ENCODE peak calls at places on chromosomes 7 and 10, in five cellular contexts. T is epithelial cell of esophagus, Q is ovary, M is fibroblast of lung, S is endodermal cell. X is an unnamed sample.

GRCh38 chr7:49488573-49488972 is 284.9 kb upstream of the VWC2 start:
- DNase-seq in T (no peak), Q (no peak), M (no peak), S (peak), X (no peak)

GRCh38 chr10:11328264-11329054 is 283.0 kb downstream of the USP6NL start:
- DNase-seq in T (peak), Q (no peak), M (no peak), S (no peak), X (no peak)

GRCh38 chr10:99850041-99850766 is 67.8 kb downstream of the ABCC2 start:
- DNase-seq in T (no peak), Q (no peak), M (no peak), S (peak), X (no peak)

GRCh38 chr10:90644165-90644564 is 213.7 kb downstream of the HTR7 start:
- DNase-seq in T (peak), Q (no peak), M (peak), S (no peak), X (no peak)

GRCh38 chr7:11168622-11169170 is 195.0 kb downstream of the PHF14 start:
- DNase-seq in T (no peak), Q (no peak), M (no peak), S (no peak), X (no peak)

GRCh38 chr10:31322647-31323046 is 3.6 kb downstream of the ZEB1 start:
- DNase-seq in T (no peak), Q (no peak), M (peak), S (no peak), X (no peak)

GRCh38 chr10:19749185-19749729 is 67.0 kb upstream of the PLXDC2 start:
- DNase-seq in T (no peak), Q (no peak), M (peak), S (no peak), X (no peak)

GRCh38 chr10:19832624-19833507 is 16.6 kb downstream of the PLXDC2 start:
- DNase-seq in T (peak), Q (no peak), M (peak), S (no peak), X (no peak)

GRCh38 chr10:79453392-79453791 is 8.0 kb upstream of the ZCCHC24 start:
- DNase-seq in T (peak), Q (no peak), M (no peak), S (no peak), X (no peak)

GRCh38 chr10:56653289-56653688 is 292.2 kb upstream of the ZWINT start:
- DNase-seq in T (peak), Q (no peak), M (no peak), S (no peak), X (no peak)

GRCh38 chr10:24096281-24096680 is 112.7 kb upstream of the KIAA1217 start:
- DNase-seq in T (no peak), Q (no peak), M (no peak), S (no peak), X (no peak)

GRCh38 chr7:96709381-96710228 is at the start of gene SEM1:
- DNase-seq in T (peak), Q (peak), M (peak), S (peak), X (peak)

GRCh38 chr7:707296-708000 is 19.1 kb upstream of the DNAAF5 start:
- DNase-seq in T (no peak), Q (peak), M (no peak), S (no peak), X (no peak)

GRCh38 chr10:18713077-18713476 is 53.8 kb downstream of the ARL5B start:
- DNase-seq in T (peak), Q (no peak), M (peak), S (no peak), X (no peak)

GRCh38 chr10:69479737-69480412 is 28.6 kb downstream of the TSPAN15 start:
- DNase-seq in T (no peak), Q (no peak), M (no peak), S (no peak), X (no peak)

GRCh38 chr7:66631471-66631870 is 2.8 kb downstream of the KCTD7 start:
- DNase-seq in T (no peak), Q (no peak), M (peak), S (no peak), X (no peak)

GRCh38 chr7:5610500-5611186 is 170.8 kb downstream of the RNF216 start:
- DNase-seq in T (no peak), Q (no peak), M (no peak), S (peak), X (no peak)

GRCh38 chr7:136869991-136870798 is 1.7 kb downstream of the CHRM2 start:
- DNase-seq in T (no peak), Q (peak), M (peak), S (peak), X (peak)

GRCh38 chr7:2445898-2446555 is 30.2 kb downstream of the GRIFIN start:
- DNase-seq in T (no peak), Q (no peak), M (no peak), S (no peak), X (no peak)

GRCh38 chr10:93667795-93668194 is 34.6 kb downstream of the FRA10AC1 start:
- DNase-seq in T (no peak), Q (no peak), M (no peak), S (no peak), X (no peak)

GRCh38 chr7:69196593-69196992 is 401.7 kb upstream of the AUTS2 start:
- DNase-seq in T (no peak), Q (no peak), M (no peak), S (no peak), X (no peak)

DNA sequence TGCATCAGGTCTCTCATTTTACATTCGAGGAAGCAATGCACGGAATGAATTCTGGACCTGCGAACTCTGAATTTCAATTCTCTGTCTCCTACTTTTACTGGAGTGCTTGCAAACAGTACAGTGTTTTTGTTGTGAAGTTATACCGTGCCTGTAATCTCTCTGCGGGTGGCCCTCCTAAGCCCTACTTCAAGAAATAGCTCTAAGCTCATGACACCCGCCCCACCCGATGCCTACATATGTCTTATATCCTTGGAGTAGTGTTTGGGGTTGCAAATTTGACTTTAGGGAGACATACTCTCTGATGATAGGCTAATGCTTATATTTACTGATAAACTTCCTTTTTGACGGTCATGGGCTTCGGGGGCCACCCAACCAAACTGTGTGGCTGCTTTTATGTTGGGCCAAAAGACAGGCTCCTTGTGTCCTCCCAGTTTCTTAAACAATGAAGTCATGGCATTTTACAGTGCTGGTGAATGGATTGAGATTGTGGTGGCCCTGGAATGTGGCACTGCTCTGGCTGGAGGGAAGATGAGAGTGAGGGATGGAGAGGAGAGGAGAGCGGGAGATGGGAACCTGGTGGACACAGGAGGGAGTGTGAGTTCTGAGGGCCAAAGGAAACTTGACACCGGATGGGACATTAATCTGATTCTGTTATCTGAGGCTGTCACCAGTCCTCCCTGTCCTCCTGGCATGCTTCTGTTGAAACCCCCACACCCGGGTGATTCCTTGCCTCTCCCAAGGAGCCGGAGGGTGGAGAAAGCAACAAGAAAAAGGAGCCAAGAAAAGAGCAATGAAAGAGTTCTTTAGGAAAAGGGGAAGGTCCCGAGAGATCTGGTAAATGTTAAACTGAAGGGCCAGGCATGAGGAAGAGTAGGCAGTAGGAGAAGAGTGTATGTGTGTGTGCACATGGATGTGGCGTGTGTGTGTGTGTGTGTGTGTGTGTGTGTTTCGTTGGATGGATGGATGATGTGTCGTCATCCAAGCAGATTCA is 113.2 kb downstream of the TCF7L2 start:
- DNase-seq in T (no peak), Q (no peak), M (peak), S (peak), X (no peak)
- TF ChIP-seq CTCF in T (no peak), Q (no peak), M (no peak), S (peak), X (no peak)

GRCh38 chr10:118734477-118734876 is 20.3 kb downstream of the CACUL1 start:
- DNase-seq in T (no peak), Q (no peak), M (no peak), S (no peak), X (no peak)
- TF ChIP-seq CTCF in T (no peak), Q (no peak), M (peak), S (peak), X (peak)

GRCh38 chr7:95169678-95170077 is 154.7 kb downstream of the PON1 start:
- DNase-seq in T (no peak), Q (no peak), M (peak), S (no peak), X (no peak)

DNA sequence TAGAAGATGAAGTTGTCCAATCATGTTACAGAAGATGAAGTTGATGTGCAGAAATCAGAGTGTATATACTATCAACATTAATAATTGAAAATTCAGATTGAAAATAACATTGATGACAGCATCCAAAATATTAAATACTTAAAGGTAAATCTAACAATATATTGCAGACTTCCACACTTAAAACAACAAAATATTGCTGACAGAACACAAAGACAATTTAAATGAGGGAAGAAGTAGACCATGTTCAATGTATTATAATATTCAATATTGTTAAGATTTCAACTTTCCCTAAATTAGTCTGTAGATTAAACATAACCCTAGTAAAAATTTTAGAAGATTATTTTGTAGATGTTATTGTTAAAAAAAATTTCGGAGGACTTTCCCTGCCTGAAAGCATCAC is 151.9 kb downstream of the PON1 start:
- DNase-seq in T (no peak), Q (no peak), M (no peak), S (no peak), X (no peak)
- TF ChIP-seq CTCF in T (no peak), Q (no peak), M (no peak), S (no peak), X (no peak)

GRCh38 chr10:4648968-4649367 is 177.0 kb upstream of the AKR1E2 start:
- DNase-seq in T (no peak), Q (no peak), M (no peak), S (no peak), X (no peak)

GRCh38 chr10:4645836-4646235 is 180.2 kb upstream of the AKR1E2 start:
- DNase-seq in T (no peak), Q (no peak), M (no peak), S (no peak), X (no peak)

GRCh38 chr10:4650109-4650508 is 175.9 kb upstream of the AKR1E2 start:
- DNase-seq in T (no peak), Q (no peak), M (peak), S (no peak), X (no peak)

GRCh38 chr10:4646546-4646945 is 179.5 kb upstream of the AKR1E2 start:
- DNase-seq in T (peak), Q (no peak), M (peak), S (no peak), X (no peak)

GRCh38 chr10:4647138-4647785 is 178.7 kb upstream of the AKR1E2 start:
- DNase-seq in T (no peak), Q (no peak), M (peak), S (no peak), X (no peak)
- TF ChIP-seq CTCF in T (no peak), Q (no peak), M (no peak), S (no peak), X (no peak)

GRCh38 chr10:77711683-77712049 is 74.1 kb upstream of the KCNMA1 start:
- DNase-seq in T (no peak), Q (no peak), M (no peak), S (no peak), X (no peak)
- TF ChIP-seq CTCF in T (no peak), Q (no peak), M (no peak), S (no peak), X (no peak)

GRCh38 chr10:104546336-104546735 is 94.8 kb upstream of the SORCS3 start:
- DNase-seq in T (no peak), Q (no peak), M (no peak), S (no peak), X (no peak)

GRCh38 chr10:104548090-104548489 is 93.0 kb upstream of the SORCS3 start:
- DNase-seq in T (peak), Q (no peak), M (peak), S (peak), X (no peak)

DNA sequence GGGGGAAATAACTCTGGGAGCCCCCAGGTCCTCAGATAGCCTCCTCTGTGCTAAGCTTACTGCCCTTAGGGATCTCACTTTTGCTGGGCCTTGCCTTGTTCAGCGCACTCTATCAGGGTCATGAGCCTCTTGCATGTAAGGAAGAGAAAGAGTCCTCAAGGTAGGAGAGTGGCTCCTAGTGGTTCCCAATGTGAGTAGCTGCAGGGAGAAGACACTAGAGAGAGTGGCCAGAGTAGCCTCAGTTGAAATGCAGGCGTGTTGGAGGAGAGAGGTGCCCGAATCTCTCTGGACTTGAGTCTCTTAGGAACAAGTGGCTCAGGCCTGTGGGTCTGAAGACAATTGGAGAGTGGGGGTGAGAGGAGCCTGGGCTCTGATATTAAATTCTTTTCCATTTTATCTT is 94.3 kb upstream of the SORCS3 start:
- DNase-seq in T (no peak), Q (no peak), M (no peak), S (peak), X (no peak)
- TF ChIP-seq CTCF in T (no peak), Q (no peak), M (no peak), S (peak), X (no peak)

GRCh38 chr7:98396768-98397167 is 4.1 kb downstream of the BAIAP2L1 start:
- DNase-seq in T (no peak), Q (no peak), M (no peak), S (no peak), X (no peak)

GRCh38 chr7:98399903-98400537 is 870 bp downstream of the BAIAP2L1 start:
- DNase-seq in T (peak), Q (no peak), M (peak), S (peak), X (no peak)

GRCh38 chr7:98398567-98399372 is 2.1 kb downstream of the BAIAP2L1 start:
- DNase-seq in T (peak), Q (no peak), M (no peak), S (no peak), X (no peak)

GRCh38 chr7:98399462-98399861 is 1.4 kb downstream of the BAIAP2L1 start:
- DNase-seq in T (peak), Q (no peak), M (peak), S (no peak), X (no peak)

GRCh38 chr7:98400538-98401427 is at the start of gene BAIAP2L1:
- DNase-seq in T (peak), Q (peak), M (peak), S (peak), X (peak)
- TF ChIP-seq CTCF in T (peak), Q (no peak), M (peak), S (peak), X (peak)

GRCh38 chr7:36987363-36987724 is 263.1 kb upstream of the AOAH start:
- DNase-seq in T (no peak), Q (no peak), M (no peak), S (no peak), X (no peak)
- TF ChIP-seq CTCF in T (no peak), Q (no peak), M (no peak), S (peak), X (no peak)

GRCh38 chr10:71396084-71396713 is 521 bp upstream of the CDH23 start:
- DNase-seq in T (peak), Q (peak), M (peak), S (peak), X (peak)
- TF ChIP-seq CTCF in T (peak), Q (peak), M (peak), S (peak), X (peak)

X was measured in osteocyte.